ENCODE peak calls at places on chromosomes 1 and 21, in five cellular contexts. One of them, this sample, is unnamed.

GRCh38 chr1:65084068-65084467 is 63.9 kb upstream of the AK4 start:
- DNase-seq in lower leg skin: no peak
- DNase-seq in bronchial epithelial cell: no peak
- DNase-seq in A549: no peak
- DNase-seq in left lung: no peak
- DNase-seq in this sample: no peak

GRCh38 chr1:199931666-199932377 is 95.7 kb upstream of the NR5A2 start:
- DNase-seq in bronchial epithelial cell: no peak
- DNase-seq in left lung: peak
- DNase-seq in lower leg skin: no peak
- DNase-seq in A549: peak
- DNase-seq in this sample: peak

GRCh38 chr1:203124011-203124410 is 3.5 kb upstream of the ADORA1 start:
- DNase-seq in left lung: no peak
- DNase-seq in A549: no peak
- DNase-seq in bronchial epithelial cell: no peak
- DNase-seq in lower leg skin: no peak
- DNase-seq in this sample: no peak

GRCh38 chr1:187646536-187647128 is 817.9 kb downstream of the PLA2G4A start:
- DNase-seq in A549: no peak
- DNase-seq in lower leg skin: no peak
- DNase-seq in bronchial epithelial cell: no peak
- DNase-seq in left lung: no peak
- DNase-seq in this sample: no peak

GRCh38 chr1:28170036-28170596 is 6.4 kb downstream of the PTAFR start:
- DNase-seq in left lung: no peak
- DNase-seq in bronchial epithelial cell: peak
- DNase-seq in lower leg skin: no peak
- DNase-seq in A549: no peak
- DNase-seq in this sample: no peak

GRCh38 chr1:156816561-156817328 is at the start of gene SH2D2A:
- DNase-seq in A549: no peak
- DNase-seq in lower leg skin: peak
- DNase-seq in bronchial epithelial cell: peak
- DNase-seq in left lung: peak
- DNase-seq in this sample: no peak

GRCh38 chr1:239956230-239956629 is 135.5 kb upstream of the FMN2 start:
- DNase-seq in bronchial epithelial cell: no peak
- DNase-seq in left lung: no peak
- DNase-seq in A549: no peak
- DNase-seq in lower leg skin: no peak
- DNase-seq in this sample: no peak

GRCh38 chr1:161733526-161733925 is 12.2 kb downstream of the FCRLB start:
- DNase-seq in A549: peak
- DNase-seq in bronchial epithelial cell: peak
- DNase-seq in lower leg skin: no peak
- DNase-seq in left lung: no peak
- DNase-seq in this sample: peak

GRCh38 chr1:31798086-31798432 is 17.8 kb downstream of the SPOCD1 start:
- DNase-seq in A549: no peak
- DNase-seq in left lung: no peak
- DNase-seq in lower leg skin: no peak
- DNase-seq in bronchial epithelial cell: no peak
- DNase-seq in this sample: no peak

GRCh38 chr1:113396585-113396984 is 6.3 kb downstream of the MAGI3 start:
- DNase-seq in lower leg skin: no peak
- DNase-seq in A549: peak
- DNase-seq in bronchial epithelial cell: peak
- DNase-seq in left lung: no peak
- DNase-seq in this sample: peak

GRCh38 chr1:115214098-115214497 is 124.0 kb downstream of the NGF start:
- DNase-seq in bronchial epithelial cell: peak
- DNase-seq in A549: no peak
- DNase-seq in left lung: no peak
- DNase-seq in lower leg skin: no peak
- DNase-seq in this sample: no peak

GRCh38 chr1:41813755-41814694 is 104.7 kb downstream of the HIVEP3 start:
- DNase-seq in left lung: no peak
- DNase-seq in lower leg skin: peak
- DNase-seq in A549: no peak
- DNase-seq in bronchial epithelial cell: no peak
- DNase-seq in this sample: no peak

GRCh38 chr1:217139513-217139912 is 416.3 kb upstream of the ESRRG start:
- DNase-seq in bronchial epithelial cell: no peak
- DNase-seq in A549: no peak
- DNase-seq in lower leg skin: no peak
- DNase-seq in left lung: no peak
- DNase-seq in this sample: no peak

GRCh38 chr1:247390116-247390791 is 25.7 kb upstream of the NLRP3 start:
- DNase-seq in bronchial epithelial cell: peak
- DNase-seq in A549: peak
- DNase-seq in left lung: peak
- DNase-seq in lower leg skin: peak
- DNase-seq in this sample: peak

GRCh38 chr1:89631756-89632155 is 1.2 kb upstream of the LRRC8C start:
- DNase-seq in lower leg skin: no peak
- DNase-seq in bronchial epithelial cell: no peak
- DNase-seq in A549: no peak
- DNase-seq in left lung: no peak
- DNase-seq in this sample: no peak

GRCh38 chr1:169521226-169521625 is 35.5 kb upstream of the SLC19A2 start:
- DNase-seq in bronchial epithelial cell: no peak
- DNase-seq in lower leg skin: no peak
- DNase-seq in left lung: no peak
- DNase-seq in A549: no peak
- DNase-seq in this sample: no peak

GRCh38 chr21:33931799-33932390 is 16.3 kb upstream of the ATP5PO start:
- DNase-seq in lower leg skin: no peak
- DNase-seq in left lung: no peak
- DNase-seq in A549: no peak
- DNase-seq in bronchial epithelial cell: no peak
- DNase-seq in this sample: peak

GRCh38 chr1:19704247-19705113 is 39.8 kb downstream of the HTR6 start:
- DNase-seq in A549: peak
- DNase-seq in bronchial epithelial cell: peak
- DNase-seq in left lung: peak
- DNase-seq in lower leg skin: peak
- DNase-seq in this sample: peak

GRCh38 chr1:164583835-164584539 is 25.0 kb downstream of the PBX1 start:
- DNase-seq in bronchial epithelial cell: peak
- DNase-seq in lower leg skin: no peak
- DNase-seq in A549: no peak
- DNase-seq in left lung: no peak
- DNase-seq in this sample: no peak

GRCh38 chr1:30532621-30533020 is 190.8 kb downstream of the MATN1 start:
- DNase-seq in lower leg skin: no peak
- DNase-seq in A549: no peak
- DNase-seq in bronchial epithelial cell: no peak
- DNase-seq in left lung: no peak
- DNase-seq in this sample: no peak

GRCh38 chr1:201655910-201656669 is 117.2 kb downstream of the NAV1 start:
- DNase-seq in lower leg skin: no peak
- DNase-seq in A549: no peak
- DNase-seq in left lung: no peak
- DNase-seq in bronchial epithelial cell: no peak
- DNase-seq in this sample: no peak

GRCh38 chr1:153490272-153491051 is 30.0 kb upstream of the S100A7 start:
- DNase-seq in lower leg skin: peak
- DNase-seq in left lung: no peak
- DNase-seq in bronchial epithelial cell: peak
- DNase-seq in A549: peak
- DNase-seq in this sample: peak

GRCh38 chr1:69765941-69766340 is 198.2 kb downstream of the LRRC7 start:
- DNase-seq in left lung: no peak
- DNase-seq in bronchial epithelial cell: no peak
- DNase-seq in A549: no peak
- DNase-seq in lower leg skin: no peak
- DNase-seq in this sample: no peak

GRCh38 chr1:204340137-204340536 is 19.6 kb downstream of the PLEKHA6 start:
- DNase-seq in A549: no peak
- DNase-seq in left lung: no peak
- DNase-seq in lower leg skin: no peak
- DNase-seq in bronchial epithelial cell: no peak
- DNase-seq in this sample: no peak

GRCh38 chr1:224503161-224504118 is 68.8 kb upstream of the WDR26 start:
- DNase-seq in lower leg skin: peak
- DNase-seq in bronchial epithelial cell: peak
- DNase-seq in A549: peak
- DNase-seq in left lung: peak
- DNase-seq in this sample: peak

GRCh38 chr1:67053535-67053784 is 488 bp downstream of the SLC35D1 start:
- DNase-seq in lower leg skin: no peak
- DNase-seq in A549: no peak
- DNase-seq in bronchial epithelial cell: no peak
- DNase-seq in left lung: no peak
- DNase-seq in this sample: peak

GRCh38 chr1:156461781-156462647 is 38.6 kb downstream of the MEF2D start:
- DNase-seq in bronchial epithelial cell: no peak
- DNase-seq in lower leg skin: peak
- DNase-seq in A549: no peak
- DNase-seq in left lung: no peak
- DNase-seq in this sample: no peak

GRCh38 chr21:33268736-33269441 is 2.7 kb downstream of the IL10RB start:
- DNase-seq in A549: peak
- DNase-seq in left lung: peak
- DNase-seq in lower leg skin: peak
- DNase-seq in bronchial epithelial cell: peak
- DNase-seq in this sample: peak

GRCh38 chr1:37498872-37499617 is 15.5 kb downstream of the MEAF6 start:
- DNase-seq in lower leg skin: no peak
- DNase-seq in bronchial epithelial cell: peak
- DNase-seq in A549: peak
- DNase-seq in left lung: no peak
- DNase-seq in this sample: peak

GRCh38 chr1:86380257-86380861 is 15.8 kb downstream of the ODF2L start:
- DNase-seq in left lung: no peak
- DNase-seq in A549: peak
- DNase-seq in lower leg skin: no peak
- DNase-seq in bronchial epithelial cell: peak
- DNase-seq in this sample: no peak

GRCh38 chr1:187244623-187245022 is 415.9 kb downstream of the PLA2G4A start:
- DNase-seq in lower leg skin: no peak
- DNase-seq in left lung: peak
- DNase-seq in A549: no peak
- DNase-seq in bronchial epithelial cell: peak
- DNase-seq in this sample: peak

DNA sequence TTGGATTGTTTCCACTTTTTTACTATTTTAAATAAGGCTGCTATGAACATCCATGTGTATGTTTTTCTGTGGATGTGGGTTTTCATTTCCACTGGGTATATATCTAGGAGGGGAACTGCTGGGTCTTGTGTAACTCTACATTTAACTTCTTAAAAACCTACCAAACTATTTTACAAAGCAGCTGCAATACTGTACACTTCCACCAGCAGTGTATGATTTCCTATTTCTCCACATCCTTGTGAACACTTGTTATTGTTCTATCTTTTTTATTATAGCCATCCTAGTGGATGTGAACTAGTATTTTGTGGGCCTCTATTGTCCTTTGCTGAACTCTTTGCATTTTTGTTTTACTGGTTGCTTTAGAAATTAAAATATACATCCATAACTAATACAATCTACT is 33.4 kb downstream of the DIPK1A start:
- DNase-seq in bronchial epithelial cell: no peak
- DNase-seq in A549: no peak
- DNase-seq in left lung: no peak
- DNase-seq in lower leg skin: no peak
- DNase-seq in this sample: no peak
- TF ChIP-seq CTCF in bronchial epithelial cell: no peak
- TF ChIP-seq CTCF in A549: no peak
- TF ChIP-seq CTCF in left lung: peak
- TF ChIP-seq CTCF in lower leg skin: no peak
- TF ChIP-seq CTCF in this sample: no peak

DNA sequence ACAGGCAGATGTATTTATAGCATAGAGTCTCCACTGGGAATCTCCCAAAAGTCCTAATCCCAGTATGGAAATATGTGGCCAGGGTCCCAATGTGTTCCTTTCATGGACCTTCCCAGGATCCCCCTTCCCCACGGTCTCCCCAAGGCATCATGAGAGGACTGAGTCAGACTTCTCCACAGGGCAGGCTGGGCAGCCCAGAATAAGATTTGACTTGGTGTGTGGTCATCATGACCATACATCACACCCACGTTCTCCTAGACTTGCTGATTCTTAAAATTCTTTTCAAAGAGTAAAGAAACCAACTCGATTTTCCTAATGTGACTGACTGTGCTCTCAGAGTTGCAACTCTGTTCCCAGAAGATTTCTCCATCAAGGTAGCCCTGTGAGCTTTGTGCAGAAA is 93.9 kb upstream of the CD34 start:
- DNase-seq in lower leg skin: no peak
- DNase-seq in bronchial epithelial cell: peak
- DNase-seq in left lung: no peak
- DNase-seq in A549: no peak
- DNase-seq in this sample: no peak
- TF ChIP-seq CTCF in lower leg skin: no peak
- TF ChIP-seq CTCF in bronchial epithelial cell: no peak
- TF ChIP-seq CTCF in left lung: no peak
- TF ChIP-seq CTCF in A549: no peak
- TF ChIP-seq CTCF in this sample: no peak

GRCh38 chr1:91440845-91441244 is 36.2 kb upstream of the HFM1 start:
- DNase-seq in A549: no peak
- DNase-seq in lower leg skin: no peak
- DNase-seq in left lung: no peak
- DNase-seq in bronchial epithelial cell: peak
- DNase-seq in this sample: no peak
- TF ChIP-seq CTCF in A549: no peak
- TF ChIP-seq CTCF in lower leg skin: no peak
- TF ChIP-seq CTCF in left lung: no peak
- TF ChIP-seq CTCF in bronchial epithelial cell: no peak
- TF ChIP-seq CTCF in this sample: no peak

DNA sequence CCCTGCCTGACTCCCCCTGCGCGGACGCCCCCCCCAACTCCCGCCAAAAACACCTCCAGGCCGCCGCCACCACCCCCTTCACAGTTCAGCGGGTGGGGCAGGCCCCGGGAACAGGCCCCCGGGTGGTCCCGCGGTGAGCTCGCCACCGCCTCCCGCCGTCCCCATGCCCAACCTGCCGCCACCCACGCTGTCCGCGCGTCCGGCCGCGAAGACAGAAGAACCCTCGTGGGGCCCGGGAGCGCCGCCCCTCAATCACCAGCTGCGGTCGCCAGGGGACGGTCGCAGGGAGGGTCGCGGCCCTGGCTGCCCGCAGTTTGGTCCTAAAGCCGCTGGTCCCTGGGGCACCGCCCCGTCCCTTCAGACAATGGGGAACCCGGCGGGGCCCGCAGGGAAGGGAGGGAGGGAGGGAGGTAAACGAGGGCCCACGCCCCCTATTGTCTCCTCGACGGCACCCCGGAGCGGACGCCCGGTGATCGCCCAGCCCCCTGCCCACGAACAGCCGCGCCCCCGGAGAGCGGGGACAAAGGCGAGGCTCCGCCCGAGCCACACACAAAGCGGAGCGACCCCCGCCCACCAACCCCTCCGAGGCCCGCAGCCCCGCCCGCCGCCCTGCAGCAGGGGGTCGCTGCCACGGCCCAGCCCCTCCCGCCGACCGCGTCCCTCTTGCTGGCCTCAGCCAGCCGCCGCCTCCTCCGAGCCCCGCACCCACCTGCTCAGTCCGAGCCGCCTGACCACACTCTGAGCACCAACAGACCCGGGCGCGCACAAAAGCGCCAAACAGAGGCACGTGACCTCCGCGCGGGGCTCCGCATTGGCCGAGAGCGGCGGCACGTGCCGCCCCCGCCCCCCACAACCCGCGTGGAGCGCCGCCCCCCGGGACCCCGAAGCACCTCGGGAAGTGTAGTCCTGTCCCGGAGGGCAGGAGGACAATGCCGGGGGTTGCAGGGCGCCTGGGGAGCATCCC is at the start of gene STMN1:
- DNase-seq in bronchial epithelial cell: peak
- DNase-seq in A549: peak
- DNase-seq in lower leg skin: peak
- DNase-seq in left lung: peak
- DNase-seq in this sample: peak
- TF ChIP-seq CTCF in bronchial epithelial cell: no peak
- TF ChIP-seq CTCF in A549: no peak
- TF ChIP-seq CTCF in lower leg skin: no peak
- TF ChIP-seq CTCF in left lung: no peak
- TF ChIP-seq CTCF in this sample: no peak

This sample was measured in Calu3.